ENCODE peak calls at places on chromosome 14, in five cellular contexts. C is HS-5; V is CD4-positive, alpha-beta memory T cell; K is activated T-cell treated with anti-CD3 and anti-CD28 coated beads, Interleukin-2, amount 50 U/mL, for 72 hours; R is stimulated activated CD8-positive, alpha-beta memory T cell treated with anti-CD3 and anti-CD28 coated beads, Interleukin-15, amount 100 ng/mL, for 24 hours. U is an unnamed sample.

GRCh38 chr14:38931969-38932652 is 170.9 kb downstream of the SEC23A start:
- DNase-seq in C (no peak), V (no peak), R (no peak), K (no peak), U (no peak)

GRCh38 chr14:63725786-63726185 is 2.1 kb downstream of the SGPP1 start:
- DNase-seq in V (no peak), R (no peak), C (no peak), K (no peak), U (peak; percentile 55)

GRCh38 chr14:24051162-24051788 is 534 bp upstream of the CARMIL3 start:
- DNase-seq in V (no peak), C (no peak), K (no peak), R (no peak), U (no peak)

GRCh38 chr14:56318393-56319115 is 200.3 kb downstream of the PELI2 start:
- DNase-seq in K (no peak), R (no peak), V (no peak), C (no peak), U (no peak)

GRCh38 chr14:77100961-77101360 is 2.9 kb downstream of the CIPC start:
- DNase-seq in R (no peak), C (no peak), K (no peak), V (no peak), U (no peak)

GRCh38 chr14:103517626-103518415 is 4.8 kb downstream of the CKB start:
- DNase-seq in R (no peak), K (no peak), V (no peak), C (no peak), U (no peak)

GRCh38 chr14:65377576-65377975 is 35.0 kb upstream of the FUT8 start:
- DNase-seq in V (no peak), C (no peak), K (no peak), R (no peak), U (no peak)

GRCh38 chr14:68444449-68445168 is 348.3 kb downstream of the ZFP36L1 start:
- DNase-seq in K (no peak), R (no peak), V (no peak), C (no peak), U (no peak)

GRCh38 chr14:101132051-101132541 is 228.6 kb upstream of the RTL1 start:
- DNase-seq in V (no peak), C (no peak), R (no peak), K (no peak), U (no peak)

U was measured in RKO.